ENCODE peak calls at places on chromosomes 5 and 9, in five cellular contexts. N is lower leg skin, C is A549, E is fibroblast of lung, W is psoas muscle. Z is an unnamed sample.

GRCh38 chr5:82347213-82347947 is 69.2 kb upstream of the RPS23 start:
- DNase-seq in W (peak; percentile 66), N (peak; percentile 85), E (peak; percentile 93), C (no peak), Z (peak; percentile 31)

GRCh38 chr5:9572246-9572645 is 26.4 kb upstream of the SEMA5A start:
- DNase-seq in E (no peak), W (no peak), N (no peak), C (no peak), Z (no peak)

GRCh38 chr9:30723656-30724055 is 1660.8 kb upstream of the ACO1 start:
- DNase-seq in E (peak; percentile 42), C (no peak), N (no peak), W (no peak), Z (no peak)

GRCh38 chr5:56264417-56265025 is 31.4 kb upstream of the ANKRD55 start:
- DNase-seq in W (no peak), N (no peak), E (peak; percentile 41), C (peak; percentile 35), Z (peak; percentile 45)

GRCh38 chr9:99023831-99024230 is 80.1 kb downstream of the COL15A1 start:
- DNase-seq in C (no peak), N (no peak), E (peak; percentile 34), W (peak; percentile 83), Z (no peak)

GRCh38 chr5:171528865-171529264 is 109.4 kb downstream of the FGF18 start:
- DNase-seq in E (no peak), C (no peak), W (no peak), N (no peak), Z (no peak)

GRCh38 chr5:111512026-111512405 is 319 bp downstream of the STARD4 start:
- DNase-seq in C (peak; percentile 26), N (no peak), W (no peak), E (peak; percentile 48), Z (peak; percentile 72)

GRCh38 chr5:90410178-90410762 is 714 bp upstream of the CETN3 start:
- DNase-seq in E (no peak), C (no peak), N (no peak), W (no peak), Z (no peak)

GRCh38 chr5:14849516-14850294 is 21.9 kb downstream of the ANKH start:
- DNase-seq in E (peak; percentile 66), N (no peak), W (no peak), C (no peak), Z (no peak)

GRCh38 chr9:77980622-77981021 is 51.0 kb downstream of the GNAQ start:
- DNase-seq in W (no peak), C (no peak), E (peak; percentile 67), N (no peak), Z (no peak)

GRCh38 chr5:93649234-93649900 is 66.3 kb downstream of the NR2F1 start:
- DNase-seq in W (no peak), N (no peak), C (no peak), E (no peak), Z (no peak)

GRCh38 chr9:36995927-36996471 is 38.1 kb downstream of the PAX5 start:
- DNase-seq in W (peak; percentile 53), C (peak; percentile 60), E (peak; percentile 52), N (no peak), Z (peak; percentile 72)

GRCh38 chr9:93060746-93061259 is 2.3 kb downstream of the SUSD3 start:
- DNase-seq in N (no peak), E (peak; percentile 66), W (no peak), C (no peak), Z (no peak)

GRCh38 chr9:93062364-93062763 is 3.9 kb downstream of the SUSD3 start:
- DNase-seq in E (no peak), W (no peak), N (no peak), C (no peak), Z (no peak)

GRCh38 chr9:93061260-93061751 is 2.8 kb downstream of the SUSD3 start:
- DNase-seq in N (no peak), W (no peak), C (no peak), E (no peak), Z (no peak)

GRCh38 chr9:93059960-93060591 is 1.6 kb downstream of the SUSD3 start:
- DNase-seq in C (no peak), W (no peak), N (no peak), E (no peak), Z (no peak)

GRCh38 chr9:93061791-93062299 is 3.3 kb downstream of the SUSD3 start:
- DNase-seq in N (no peak), C (no peak), E (no peak), W (no peak), Z (no peak)
- TF ChIP-seq CTCF in N (no peak), C (no peak), E (no peak), W (no peak), Z (no peak)

GRCh38 chr5:179858586-179859427 is at the start of gene MRNIP:
- DNase-seq in C (peak; percentile 86), E (peak; percentile 93), N (peak; percentile 99), W (peak; percentile 99), Z (peak; percentile 98)
- TF ChIP-seq CTCF in C (no peak), E (no peak), N (no peak), W (no peak), Z (no peak)

GRCh38 chr5:57887851-57888621 is 405.4 kb upstream of the ACTBL2 start:
- DNase-seq in N (no peak), E (peak; percentile 77), W (no peak), C (peak; percentile 70), Z (peak; percentile 35)
- TF ChIP-seq CTCF in N (no peak), E (peak; percentile 53), W (peak; percentile 76), C (peak; percentile 80), Z (peak; percentile 51)

DNA sequence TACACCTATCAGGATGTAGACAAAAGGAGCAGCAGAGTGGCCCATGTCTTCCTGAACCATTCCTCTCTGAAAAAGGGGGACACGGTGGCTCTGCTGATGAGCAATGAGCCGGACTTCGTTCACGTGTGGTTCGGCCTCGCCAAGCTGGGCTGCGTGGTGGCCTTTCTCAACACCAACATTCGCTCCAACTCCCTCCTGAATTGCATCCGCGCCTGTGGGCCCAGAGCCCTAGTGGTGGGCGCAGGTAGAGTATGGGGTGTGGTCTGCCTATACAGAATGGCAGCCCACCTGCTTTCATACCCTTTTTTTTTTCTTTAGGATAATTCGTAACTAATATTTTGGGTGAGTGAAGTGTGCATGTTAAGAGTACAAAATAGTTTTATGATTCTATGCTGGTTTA is 1.1 kb downstream of the SLC27A6 start:
- DNase-seq in N (no peak), E (no peak), C (no peak), W (no peak), Z (no peak)
- TF ChIP-seq CTCF in N (no peak), E (no peak), C (no peak), W (no peak), Z (no peak)

GRCh38 chr5:34519489-34520220 is 136.5 kb upstream of the RAI14 start:
- DNase-seq in N (no peak), C (no peak), E (peak; percentile 87), W (no peak), Z (no peak)
- TF ChIP-seq CTCF in N (no peak), C (no peak), E (no peak), W (no peak), Z (no peak)

DNA sequence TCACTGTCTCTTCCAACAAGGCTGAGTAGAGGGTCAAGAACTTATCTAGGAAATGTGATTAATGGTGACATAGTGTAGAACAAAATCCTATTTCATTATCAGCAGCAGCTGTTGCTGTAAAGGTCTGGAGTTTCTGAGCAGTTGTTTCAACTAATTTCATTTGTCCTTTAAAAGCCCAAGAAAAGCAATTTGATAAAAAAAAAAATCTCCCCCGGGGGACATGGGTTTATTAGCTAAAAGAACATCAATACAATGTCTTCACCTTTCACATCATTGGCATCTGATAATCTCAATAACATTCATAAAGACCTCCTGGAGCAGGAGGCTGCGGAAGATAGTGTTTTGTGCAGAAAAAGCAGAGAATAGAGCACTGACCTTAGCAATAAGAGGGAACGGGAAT is 468.1 kb downstream of the KCTD16 start:
- DNase-seq in E (no peak), C (no peak), W (no peak), N (no peak), Z (no peak)
- TF ChIP-seq CTCF in E (no peak), C (no peak), W (no peak), N (no peak), Z (no peak)

GRCh38 chr9:94553029-94553938 is 1.6 kb upstream of the PCAT7 start:
- DNase-seq in C (no peak), N (no peak), W (no peak), E (no peak), Z (no peak)
- TF ChIP-seq CTCF in C (no peak), N (no peak), W (no peak), E (no peak), Z (no peak)

DNA sequence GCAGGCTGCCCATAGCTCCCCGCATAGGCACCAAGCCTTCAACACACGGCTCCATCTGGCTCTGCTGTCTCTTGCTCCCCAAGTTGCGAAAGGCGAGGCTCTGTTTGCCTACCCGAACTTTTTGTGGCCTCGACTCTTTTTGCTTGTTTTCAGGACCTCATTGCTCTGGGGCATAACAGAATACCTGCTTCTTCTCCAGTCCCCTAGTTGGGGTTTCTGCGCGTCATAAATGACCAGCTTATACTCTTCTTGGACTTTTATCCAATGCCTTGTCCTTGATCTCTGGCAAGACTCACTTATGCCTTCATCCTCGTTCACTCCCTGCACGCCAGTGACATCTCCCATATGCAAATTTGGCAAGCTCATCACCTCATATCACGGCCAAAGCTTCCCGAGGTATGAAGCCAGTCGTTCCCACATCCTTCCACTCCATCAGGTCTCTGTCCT is 238.8 kb upstream of the ADAMTS16 start:
- DNase-seq in C (no peak), E (no peak), N (no peak), W (no peak), Z (no peak)
- TF ChIP-seq CTCF in C (no peak), E (no peak), N (no peak), W (no peak), Z (no peak)

DNA sequence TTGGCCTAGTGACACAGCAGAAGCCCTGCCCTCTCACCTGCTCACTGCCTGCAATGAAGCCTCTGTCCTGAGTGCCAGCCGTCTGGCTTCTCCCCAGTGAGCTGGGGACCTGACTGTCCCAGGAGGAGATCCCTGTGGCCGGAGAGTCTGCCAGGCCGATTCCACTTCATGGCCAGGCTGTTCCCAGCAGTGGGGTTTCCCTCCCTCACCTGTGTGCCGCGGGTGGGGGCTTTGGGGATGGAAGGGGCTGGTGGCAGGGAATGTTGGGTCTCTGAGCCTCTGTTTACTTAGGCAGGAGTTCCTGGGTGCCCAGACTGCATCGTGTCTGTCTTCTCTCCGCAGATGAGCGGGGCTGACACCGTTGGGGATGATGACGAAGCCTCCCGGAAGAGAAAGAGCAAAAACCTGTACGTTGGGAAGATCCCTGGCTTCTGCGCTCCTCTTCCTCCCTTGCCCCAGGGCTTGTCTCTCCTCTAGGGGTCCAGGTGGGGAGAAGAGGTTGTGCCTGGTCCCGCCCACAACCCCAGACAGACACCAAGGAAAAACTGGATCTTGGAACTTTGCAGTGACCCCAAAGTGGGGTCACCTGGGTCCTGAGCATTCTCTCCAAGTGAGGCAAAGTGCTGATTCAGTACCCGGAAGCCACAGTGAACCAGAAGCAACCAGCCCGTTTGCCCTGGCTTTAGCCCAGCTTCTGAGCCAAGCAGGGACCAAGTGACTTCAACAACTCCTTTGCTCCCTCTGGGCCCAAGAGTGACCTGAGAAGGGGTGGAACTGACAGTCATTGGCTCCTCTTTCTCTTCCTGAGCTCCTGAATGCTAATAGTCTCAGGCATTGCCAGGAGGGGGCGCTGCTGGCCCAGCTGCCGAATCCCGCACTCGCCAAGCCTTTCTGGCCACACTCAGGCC is 127.7 kb downstream of the RGS3 start:
- DNase-seq in N (peak; percentile 97), E (peak; percentile 50), C (peak; percentile 72), W (peak; percentile 91), Z (peak; percentile 91)
- TF ChIP-seq CTCF in N (peak; percentile 87), E (peak; percentile 91), C (peak; percentile 96), W (peak; percentile 97), Z (peak; percentile 95)

Z was measured in nephron progenitor cell.